ENCODE peak calls at places on chromosomes 13 and 19, in eight cellular contexts. Z is CD8-positive, alpha-beta T cell; P is neuronal stem cell; H is heart right ventricle; X is ovary; Y is NT2/D1; L is fibroblast of the aortic adventitia; J is epithelial cell of esophagus. Q is an unnamed sample.

GRCh38 chr13:86909318-86909717 is 761.9 kb upstream of the SLITRK5 start:
- DNase-seq in Z (no peak), P (no peak), H (no peak), X (no peak), Y (no peak), L (no peak), J (no peak), Q (no peak)

GRCh38 chr19:53915000-53915399 is 5.9 kb downstream of the CACNG7 start:
- DNase-seq in Z (no peak), P (no peak), H (no peak), X (no peak), Y (no peak), L (no peak), J (no peak), Q (no peak)

GRCh38 chr13:45218689-45219088 is 17.8 kb upstream of the KCTD4 start:
- DNase-seq in Z (no peak), P (no peak), H (no peak), X (no peak), Y (no peak), L (no peak), J (no peak), Q (no peak)

GRCh38 chr13:58823701-58824100 is 1192.2 kb downstream of the PCDH17 start:
- DNase-seq in Z (no peak), P (no peak), H (no peak), X (no peak), Y (no peak), L (no peak), J (no peak), Q (no peak)

GRCh38 chr19:30119180-30119920 is 177.3 kb downstream of the URI1 start:
- DNase-seq in Z (no peak), P (no peak), H (no peak), X (no peak), Y (no peak), L (no peak), J (no peak), Q (no peak)

GRCh38 chr19:42441047-42441440 is 1.7 kb downstream of the CXCL17 start:
- DNase-seq in Z (no peak), P (no peak), H (no peak), X (no peak), Y (no peak), L (no peak), J (peak; percentile 79), Q (no peak)

GRCh38 chr19:27754700-27755099 is 1458.3 kb downstream of the UQCRFS1 start:
- DNase-seq in Z (no peak), P (no peak), H (no peak), X (no peak), Y (no peak), L (no peak), J (no peak), Q (no peak)

GRCh38 chr19:14837391-14837790 is 2.4 kb upstream of the OR7A5 start:
- DNase-seq in Z (no peak), P (no peak), H (no peak), X (no peak), Y (peak; percentile 6), L (no peak), J (no peak), Q (no peak)

GRCh38 chr13:23578411-23579071 is 8.3 kb downstream of the TNFRSF19 start:
- DNase-seq in Z (peak; percentile 38), P (no peak), H (peak; percentile 77), X (peak; percentile 65), Y (peak; percentile 42), L (peak; percentile 55), J (peak; percentile 81), Q (peak; percentile 90)

GRCh38 chr19:49200238-49200862 is 42.8 kb downstream of the TRPM4 start:
- DNase-seq in Z (no peak), P (no peak), H (no peak), X (no peak), Y (no peak), L (no peak), J (peak; percentile 50), Q (no peak)

GRCh38 chr13:107138468-107138867 is 570.5 kb upstream of the ARGLU1 start:
- DNase-seq in Z (no peak), P (no peak), H (no peak), X (no peak), Y (no peak), L (no peak), J (no peak), Q (no peak)

GRCh38 chr19:10069046-10069445 is 17.1 kb upstream of the SHFL start:
- DNase-seq in Z (no peak), P (no peak), H (no peak), X (no peak), Y (no peak), L (no peak), J (peak; percentile 40), Q (no peak)

GRCh38 chr13:78978381-78978998 is 319.5 kb upstream of the OBI1 start:
- DNase-seq in Z (no peak), P (peak; percentile 54), H (peak; percentile 47), X (no peak), Y (peak; percentile 30), L (peak; percentile 75), J (peak; percentile 74), Q (no peak)

GRCh38 chr13:110856941-110857835 is 57.7 kb downstream of the ANKRD10 start:
- DNase-seq in Z (no peak), P (no peak), H (no peak), X (no peak), Y (no peak), L (no peak), J (no peak), Q (no peak)

GRCh38 chr19:7120499-7120898 is 51.0 kb downstream of the ZNF557 start:
- DNase-seq in Z (no peak), P (no peak), H (no peak), X (no peak), Y (no peak), L (no peak), J (no peak), Q (no peak)

GRCh38 chr19:5218255-5218855 is 122.3 kb downstream of the PTPRS start:
- DNase-seq in Z (no peak), P (no peak), H (no peak), X (no peak), Y (no peak), L (no peak), J (no peak), Q (no peak)
- H3K4me3 ChIP-seq in Z (no peak overlapping the region), P (no peak overlapping the region), H (no peak overlapping the region), X (no peak overlapping the region), Y (no peak overlapping the region), L (no peak overlapping the region), J (no peak overlapping the region), Q (no peak overlapping the region)

DNA sequence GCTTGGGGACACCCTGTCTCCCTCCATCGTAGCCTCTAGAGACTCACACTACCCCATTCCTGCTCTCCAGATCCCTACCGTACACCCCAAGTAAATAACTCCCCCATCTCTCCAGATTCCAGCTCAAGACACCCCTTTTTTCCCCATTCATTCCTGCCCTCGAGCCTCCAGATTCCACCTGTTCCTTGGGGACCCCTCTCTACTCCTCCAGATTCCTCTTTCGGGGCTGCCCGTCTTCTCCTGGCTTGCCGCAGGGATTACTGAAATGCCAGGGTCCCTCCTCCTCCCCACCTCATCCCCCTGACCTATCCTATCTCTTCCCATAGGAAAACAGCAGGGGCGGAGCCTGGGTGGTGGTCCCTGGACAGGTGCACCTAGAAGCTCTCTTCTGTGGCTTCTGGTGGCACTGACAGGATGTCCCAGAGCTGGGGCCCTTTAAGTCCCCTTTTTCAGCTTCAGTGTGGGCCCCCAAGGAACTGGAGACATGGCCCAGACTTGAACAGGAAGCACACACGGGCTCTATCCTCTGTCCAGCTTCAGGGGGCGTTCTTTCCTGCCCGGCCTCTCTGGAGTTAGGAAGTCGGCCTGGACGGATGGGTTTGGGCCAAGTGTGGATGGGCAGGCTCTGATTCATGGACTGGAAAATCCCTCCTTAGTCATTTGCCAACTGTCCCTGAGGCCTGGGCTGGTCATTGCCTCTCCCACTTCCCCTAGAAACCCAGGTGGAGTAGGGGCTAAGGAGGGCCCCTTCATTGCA is 1.2 kb downstream of the ZSWIM4 start:
- DNase-seq in Z (no peak), P (no peak), H (peak; percentile 84), X (peak; percentile 74), Y (no peak), L (peak; percentile 97), J (peak; percentile 96), Q (peak; percentile 79)
- H3K4me3 ChIP-seq in Z (peak overlapping the region; percentile 73), P (peak overlapping the region; percentile 96), H (peak overlapping the region; percentile 74), X (peak overlapping the region; percentile 86), Y (peak overlapping the region; percentile 83), L (peak overlapping the region; percentile 78), J (peak overlapping the region; percentile 73), Q (peak overlapping the region; percentile 60)

GRCh38 chr19:47417746-47418594 is 1.4 kb downstream of the MEIS3 start:
- DNase-seq in Z (no peak), P (no peak), H (no peak), X (no peak), Y (no peak), L (peak; percentile 16), J (peak; percentile 13), Q (no peak)

GRCh38 chr19:47416667-47417033 is 2.7 kb downstream of the MEIS3 start:
- DNase-seq in Z (no peak), P (no peak), H (no peak), X (no peak), Y (no peak), L (no peak), J (no peak), Q (no peak)

GRCh38 chr19:47418595-47419036 is 711 bp downstream of the MEIS3 start:
- DNase-seq in Z (no peak), P (no peak), H (no peak), X (no peak), Y (no peak), L (no peak), J (no peak), Q (no peak)

GRCh38 chr19:47415953-47416666 is 3.2 kb downstream of the MEIS3 start:
- DNase-seq in Z (no peak), P (no peak), H (no peak), X (no peak), Y (no peak), L (no peak), J (no peak), Q (no peak)

GRCh38 chr19:47417107-47417745 is 2.1 kb downstream of the MEIS3 start:
- DNase-seq in Z (no peak), P (no peak), H (no peak), X (no peak), Y (no peak), L (no peak), J (no peak), Q (no peak)
- H3K4me3 ChIP-seq in Z (no peak overlapping the region), P (no peak overlapping the region), H (no peak overlapping the region), X (no peak overlapping the region), Y (peak overlapping the region; percentile 69), L (peak overlapping the region; percentile 70), J (no peak overlapping the region), Q (no peak overlapping the region)

GRCh38 chr19:11195169-11195568 is 2.2 kb downstream of the KANK2 start:
- DNase-seq in Z (no peak), P (no peak), H (peak; percentile 52), X (peak; percentile 40), Y (no peak), L (no peak), J (no peak), Q (peak; percentile 50)

GRCh38 chr19:11196406-11197287 is 698 bp downstream of the KANK2 start:
- DNase-seq in Z (no peak), P (no peak), H (peak; percentile 37), X (peak; percentile 61), Y (no peak), L (no peak), J (peak; percentile 16), Q (peak; percentile 63)

GRCh38 chr19:11194173-11194572 is 3.2 kb downstream of the KANK2 start:
- DNase-seq in Z (no peak), P (no peak), H (no peak), X (no peak), Y (no peak), L (no peak), J (no peak), Q (no peak)

GRCh38 chr19:11194657-11195056 is 2.7 kb downstream of the KANK2 start:
- DNase-seq in Z (no peak), P (no peak), H (no peak), X (peak; percentile 72), Y (no peak), L (no peak), J (no peak), Q (no peak)

GRCh38 chr19:11195681-11196080 is 1.7 kb downstream of the KANK2 start:
- DNase-seq in Z (no peak), P (no peak), H (no peak), X (no peak), Y (no peak), L (no peak), J (no peak), Q (no peak)
- H3K4me3 ChIP-seq in Z (no peak overlapping the region), P (no peak overlapping the region), H (peak overlapping the region; percentile 75), X (peak overlapping the region; percentile 91), Y (no peak overlapping the region), L (peak overlapping the region; percentile 65), J (no peak overlapping the region), Q (peak overlapping the region; percentile 79)